ENCODE peak calls at places on chromosomes 4 and X, in five cellular contexts. X is neuronal stem cell, U is IMR-90, N is mesenchymal stem cell, M is H9. W is an unnamed sample.

GRCh38 chr4:172323288-172323687 is 510.1 kb downstream of the GALNTL6 start:
- DNase-seq in X (no peak), U (no peak), N (no peak), M (no peak), W (no peak)

GRCh38 chrX:17861496-17862011 is 456 bp upstream of the RAI2 start:
- DNase-seq in X (no peak), U (no peak), N (no peak), M (no peak), W (no peak)

GRCh38 chr4:113584407-113585150 is 177.0 kb downstream of the CAMK2D start:
- DNase-seq in X (no peak), U (peak), N (peak), M (peak), W (peak)

GRCh38 chrX:17377047-17377692 is 2.2 kb downstream of the NHS start:
- DNase-seq in X (peak), U (peak), N (no peak), M (peak), W (peak)

GRCh38 chr4:88043001-88043400 is 35.6 kb downstream of the PKD2 start:
- DNase-seq in X (no peak), U (no peak), N (no peak), M (no peak), W (no peak)

GRCh38 chr4:52037730-52038108 is 380 bp downstream of the SGCB start:
- DNase-seq in X (no peak), U (peak), N (peak), M (peak), W (peak)

GRCh38 chr4:57501715-57502114 is 391.5 kb upstream of the IGFBP7 start:
- DNase-seq in X (no peak), U (peak), N (peak), M (no peak), W (peak)

GRCh38 chr4:168759321-168759720 is 250.7 kb downstream of the CBR4 start:
- DNase-seq in X (no peak), U (no peak), N (no peak), M (no peak), W (no peak)

GRCh38 chr4:102614801-102615200 is 113.6 kb downstream of the NFKB1 start:
- DNase-seq in X (no peak), U (no peak), N (no peak), M (peak), W (peak)

GRCh38 chrX:102720237-102721168 is at the start of gene GPRASP3:
- DNase-seq in X (peak), U (peak), N (peak), M (no peak), W (peak)

GRCh38 chr4:97938141-97938540 is 205.1 kb downstream of the STPG2 start:
- DNase-seq in X (no peak), U (no peak), N (no peak), M (no peak), W (no peak)

GRCh38 chr4:106414366-106414765 is 45.8 kb upstream of the GIMD1 start:
- DNase-seq in X (no peak), U (no peak), N (no peak), M (no peak), W (no peak)

GRCh38 chrX:69027181-69028005 is 137.9 kb downstream of the PJA1 start:
- DNase-seq in X (no peak), U (peak), N (peak), M (no peak), W (no peak)

GRCh38 chr4:186848437-186848836 is 124.8 kb upstream of the FAT1 start:
- DNase-seq in X (no peak), U (no peak), N (no peak), M (no peak), W (no peak)

GRCh38 chr4:182238355-182238931 is 4.8 kb upstream of the TENM3 start:
- DNase-seq in X (no peak), U (peak), N (no peak), M (no peak), W (peak)

GRCh38 chrX:111854778-111855490 is 21.0 kb upstream of the TRPC5OS start:
- DNase-seq in X (no peak), U (peak), N (peak), M (peak), W (peak)

GRCh38 chr4:123892997-123893745 is 496.6 kb downstream of the SPRY1 start:
- DNase-seq in X (no peak), U (peak), N (peak), M (no peak), W (peak)

GRCh38 chr4:38759077-38759789 is 23.6 kb downstream of the TLR10 start:
- DNase-seq in X (peak), U (peak), N (peak), M (peak), W (peak)

GRCh38 chr4:7904108-7904516 is 35.5 kb downstream of the AFAP1 start:
- DNase-seq in X (no peak), U (peak), N (peak), M (no peak), W (no peak)

GRCh38 chr4:153611679-153612078 is 72.4 kb upstream of the TLR2 start:
- DNase-seq in X (no peak), U (peak), N (peak), M (no peak), W (no peak)

GRCh38 chr4:5747746-5748365 is 36.9 kb downstream of the EVC start:
- DNase-seq in X (no peak), U (peak), N (peak), M (no peak), W (no peak)

GRCh38 chrX:11899091-11899490 is 141.1 kb downstream of the MSL3 start:
- DNase-seq in X (no peak), U (no peak), N (peak), M (no peak), W (peak)

GRCh38 chr4:121344128-121344527 is 36.7 kb downstream of the QRFPR start:
- DNase-seq in X (no peak), U (no peak), N (no peak), M (no peak), W (no peak)

GRCh38 chr4:53306729-53307128 is 59.1 kb downstream of the SCFD2 start:
- DNase-seq in X (no peak), U (peak), N (no peak), M (no peak), W (no peak)

GRCh38 chr4:970854-971520 is 2.4 kb downstream of the DGKQ start:
- DNase-seq in X (no peak), U (no peak), N (no peak), M (no peak), W (no peak)

GRCh38 chr4:973431-974397 is at the start of gene DGKQ:
- DNase-seq in X (peak), U (peak), N (peak), M (peak), W (peak)

GRCh38 chr4:971670-972500 is 1.5 kb downstream of the DGKQ start:
- DNase-seq in X (no peak), U (no peak), N (no peak), M (no peak), W (no peak)

GRCh38 chr4:974668-975067 is 1.3 kb upstream of the DGKQ start:
- DNase-seq in X (no peak), U (no peak), N (no peak), M (no peak), W (no peak)

GRCh38 chr4:972651-973424 is 531 bp downstream of the DGKQ start:
- DNase-seq in X (no peak), U (no peak), N (peak), M (no peak), W (no peak)
- H3K9ac ChIP-seq in X (peak), U (peak), N (peak), M (no peak), W (peak)

GRCh38 chrX:16096131-16096530 is 27.2 kb upstream of the GRPR start:
- DNase-seq in X (no peak), U (no peak), N (no peak), M (peak), W (peak)
- H2AK5ac ChIP-seq in X (no peak), U (no peak), N (no peak), M (no peak), W (no peak)

DNA sequence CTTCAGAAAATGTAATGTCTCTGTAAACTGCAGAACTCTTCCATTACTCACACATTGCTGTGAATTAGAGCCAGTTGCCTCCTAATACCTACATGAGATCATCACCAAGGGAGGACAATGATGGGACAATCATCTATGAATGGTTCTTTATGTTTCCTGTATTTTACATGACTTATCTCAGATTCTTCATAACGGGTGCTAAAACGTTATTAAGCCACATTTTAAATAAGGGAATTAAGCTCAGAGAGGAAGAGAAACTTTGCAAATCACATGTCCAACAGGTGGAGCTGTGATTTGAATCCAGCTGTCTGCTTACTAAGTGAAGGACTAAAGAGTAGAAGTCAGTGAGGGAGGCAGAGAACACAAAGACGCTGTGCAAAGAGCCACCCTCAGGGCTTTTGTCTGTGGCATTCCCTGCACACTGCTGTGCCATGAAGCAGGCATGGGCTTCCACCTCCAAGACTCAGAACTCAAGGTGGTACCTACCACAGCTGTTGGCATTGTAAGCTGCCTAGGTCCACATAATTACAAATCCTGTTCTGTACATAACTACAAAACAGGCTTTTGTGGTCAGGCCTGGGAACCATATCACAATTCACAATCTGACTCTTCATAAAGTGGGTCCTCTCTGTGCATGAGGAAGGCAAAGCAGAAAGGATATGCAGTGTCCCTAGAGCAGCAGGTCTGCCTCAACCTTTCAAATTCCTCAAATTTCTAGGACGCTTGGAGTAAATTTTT is 12.8 kb downstream of the TBC1D9 start:
- DNase-seq in X (peak), U (peak), N (peak), M (no peak), W (peak)
- H3K9ac ChIP-seq in X (no peak), U (no peak), N (peak), M (no peak), W (peak)

DNA sequence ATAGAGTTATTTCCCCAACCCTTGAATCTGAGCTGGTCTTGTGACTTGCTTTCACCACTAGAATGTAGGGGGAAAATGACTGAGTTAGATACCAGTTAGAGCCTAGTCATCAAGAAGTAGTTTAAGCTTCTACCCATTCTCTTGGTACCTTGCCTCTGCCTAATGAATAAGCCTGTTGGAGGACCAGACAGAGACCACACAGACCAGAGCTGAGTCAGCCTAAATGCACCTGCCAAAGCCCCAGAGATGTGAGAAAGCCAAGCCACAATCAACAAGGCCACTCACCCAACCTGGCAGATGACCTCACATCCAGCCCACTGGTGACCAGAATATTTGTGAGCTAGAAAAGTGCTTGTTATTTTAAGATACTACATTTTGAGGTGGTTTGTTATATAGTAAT is 85.2 kb upstream of the DCLK2 start:
- DNase-seq in X (no peak), U (peak), N (no peak), M (no peak), W (no peak)
- H2AK5ac ChIP-seq in X (no peak), U (no peak), N (no peak), M (no peak), W (no peak)

GRCh38 chr4:78669453-78669852 is 106.7 kb upstream of the BMP2K start:
- DNase-seq in X (no peak), U (no peak), N (no peak), M (no peak), W (peak)

GRCh38 chr4:78671812-78672440 is 104.2 kb upstream of the BMP2K start:
- DNase-seq in X (no peak), U (no peak), N (no peak), M (no peak), W (no peak)

GRCh38 chr4:78675325-78675724 is 100.8 kb upstream of the BMP2K start:
- DNase-seq in X (no peak), U (no peak), N (no peak), M (no peak), W (no peak)

GRCh38 chr4:78672441-78672815 is 103.7 kb upstream of the BMP2K start:
- DNase-seq in X (no peak), U (no peak), N (no peak), M (no peak), W (no peak)

DNA sequence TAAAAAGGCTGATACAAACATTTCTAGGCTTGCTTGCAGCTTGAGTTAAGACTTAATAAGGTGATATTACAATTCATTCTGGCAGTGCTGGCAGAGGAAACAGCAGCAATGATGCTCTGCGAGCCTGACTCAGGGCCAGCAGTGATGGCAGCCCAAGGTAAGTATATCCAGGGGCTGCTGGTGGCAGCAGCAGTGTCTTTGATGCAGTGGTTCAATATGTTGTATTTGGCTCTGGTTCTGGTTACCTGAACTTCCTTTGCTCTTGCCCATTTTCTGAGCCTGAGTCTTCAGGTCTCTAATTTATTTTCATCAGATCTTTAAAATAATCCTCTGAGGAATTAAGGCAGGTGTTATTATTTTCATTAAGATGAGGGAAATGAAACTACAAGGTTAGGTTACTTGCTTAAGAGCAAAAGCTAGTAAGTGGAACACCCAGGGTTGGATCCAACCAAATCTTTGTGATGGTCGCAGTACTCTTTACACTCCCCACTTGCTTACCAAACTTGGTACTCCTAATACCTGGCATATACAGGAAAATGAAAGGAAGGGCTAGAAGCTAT is 102.8 kb upstream of the BMP2K start:
- DNase-seq in X (no peak), U (no peak), N (no peak), M (no peak), W (no peak)
- H3K9ac ChIP-seq in X (no peak), U (no peak), N (no peak), M (no peak), W (no peak)

DNA sequence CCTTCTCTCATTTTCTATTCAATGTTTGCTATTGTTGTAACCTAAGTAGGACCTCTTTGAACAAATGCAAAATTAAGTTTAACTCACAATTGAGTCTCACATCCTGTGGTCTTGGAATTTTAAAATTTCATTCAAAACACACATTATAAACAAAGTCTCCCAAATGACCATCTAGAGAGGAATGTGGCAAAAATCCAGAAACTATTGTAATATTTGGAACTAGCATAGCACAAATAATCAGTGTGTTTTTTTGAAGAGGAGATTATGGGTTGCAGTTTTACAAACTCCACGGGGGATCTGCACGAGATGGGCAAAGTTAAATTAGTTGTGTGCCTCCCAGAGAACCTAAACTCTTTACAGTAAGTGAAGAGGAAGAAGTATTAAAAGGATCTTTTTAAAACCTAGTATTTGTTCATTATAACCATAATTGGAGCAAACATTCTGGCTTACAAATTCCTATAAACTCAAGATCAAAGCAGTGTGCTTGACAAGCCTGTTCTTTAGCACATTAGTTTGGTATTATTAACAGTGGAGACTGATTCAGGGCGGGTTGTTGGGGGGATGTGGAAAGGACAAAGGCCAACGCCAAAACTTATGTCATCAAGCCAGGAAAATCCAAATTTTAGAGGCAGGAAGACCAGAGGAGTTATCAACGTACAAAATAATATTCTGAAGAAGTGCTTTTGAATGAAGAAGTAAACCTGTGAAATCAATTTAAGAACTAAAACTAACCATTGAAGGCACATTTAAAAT is 22.4 kb upstream of the RBPJ start:
- DNase-seq in X (no peak), U (peak), N (no peak), M (no peak), W (peak)
- H2AK5ac ChIP-seq in X (no peak), U (peak), N (no peak), M (no peak), W (no peak)

DNA sequence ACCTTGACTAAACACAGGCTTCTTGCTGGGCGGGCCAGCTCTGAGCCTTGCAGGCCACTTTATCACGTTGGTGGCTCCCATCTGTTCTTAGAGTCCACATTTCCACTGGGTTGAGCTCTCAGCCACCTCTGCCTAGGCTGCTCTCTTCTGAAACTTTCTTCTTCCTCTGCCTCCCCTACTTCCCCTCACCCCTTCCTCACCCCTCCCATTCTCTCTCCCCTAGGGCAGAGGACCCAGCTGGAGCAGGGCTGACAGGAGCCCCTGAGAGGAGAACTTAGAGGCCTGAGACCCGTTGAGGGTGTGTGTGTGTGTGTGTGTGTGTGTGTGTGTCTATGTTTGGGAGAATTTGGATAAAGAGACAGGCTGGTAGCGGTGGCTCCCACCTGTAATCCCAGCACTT is 19.9 kb upstream of the TMSB4X start:
- DNase-seq in X (no peak), U (no peak), N (no peak), M (no peak), W (no peak)
- H3K9ac ChIP-seq in X (no peak), U (no peak), N (no peak), M (no peak), W (no peak)

GRCh38 chrX:10045327-10046000 is 78.3 kb downstream of the CLDN34 start:
- DNase-seq in X (no peak), U (no peak), N (no peak), M (no peak), W (no peak)
- H2AK5ac ChIP-seq in X (no peak), U (no peak), N (no peak), M (peak), W (no peak)

DNA sequence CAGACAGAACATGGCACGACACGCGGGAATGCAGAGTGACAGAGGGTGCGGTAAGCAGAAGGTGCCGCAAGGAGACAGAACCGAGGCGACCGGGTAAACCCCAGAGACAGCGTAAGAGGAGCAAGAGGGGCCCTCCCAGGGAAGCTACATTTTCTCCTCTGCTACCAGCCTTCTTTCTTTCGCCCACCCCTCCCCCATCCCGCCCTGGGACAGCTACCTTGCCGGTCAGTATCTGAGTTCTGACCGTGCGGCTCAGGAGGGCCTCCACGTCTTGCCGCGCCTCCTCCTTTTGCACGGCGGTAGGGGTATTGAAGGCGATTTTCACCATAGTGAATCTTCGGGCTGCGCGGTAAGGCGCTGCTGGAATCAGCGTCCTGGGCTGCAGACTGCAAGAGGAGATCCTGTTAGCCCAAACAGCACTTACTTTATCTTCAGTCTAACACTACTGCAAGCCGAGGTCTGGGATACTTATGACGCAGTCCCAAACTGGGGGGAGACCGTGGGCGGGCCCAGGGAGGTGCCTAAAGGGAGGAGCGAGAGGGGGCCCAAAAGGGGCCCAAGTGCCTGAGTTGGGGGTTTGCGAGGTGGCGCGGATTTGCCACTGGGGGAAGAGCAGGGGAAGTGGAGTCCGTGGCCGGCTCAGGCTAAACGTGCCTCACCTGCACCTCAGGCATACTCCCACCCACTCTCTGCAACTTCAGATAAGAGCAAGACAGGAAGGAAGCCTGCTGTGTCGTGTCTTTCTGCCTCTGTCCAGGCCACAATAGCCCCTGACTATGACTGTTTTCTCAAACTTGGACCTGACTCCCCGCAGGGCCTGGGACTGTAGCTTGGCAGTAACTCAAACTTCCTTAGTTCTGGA is at the start of gene ITM2A:
- DNase-seq in X (peak), U (no peak), N (no peak), M (peak), W (peak)
- H3K9ac ChIP-seq in X (peak), U (no peak), N (peak), M (peak), W (peak)

W was measured in mesendoderm.